ENCODE peak calls at places on chromosomes 3 and 15, in six cellular contexts. N is tibial artery, E is lower lobe of right lung, Q is OCI-LY7, W is A549, Z is GM12878. P is an unnamed sample.

GRCh38 chr3:62226601-62227339 is 146.6 kb downstream of the FEZF2 start:
- DNase-seq in Q (no peak), N (no peak), W (no peak), Z (no peak), E (no peak), P (no peak)

GRCh38 chr15:69460481-69460880 is 7.9 kb downstream of the RPLP1 start:
- DNase-seq in Z (no peak), N (no peak), Q (no peak), E (no peak), W (no peak), P (no peak)

GRCh38 chr15:23118208-23118607 is 18.4 kb downstream of the GOLGA6L1 start:
- DNase-seq in Q (no peak), N (no peak), W (no peak), Z (no peak), E (no peak), P (no peak)

GRCh38 chr3:29889230-29889629 is 608.4 kb downstream of the RBMS3 start:
- DNase-seq in E (no peak), Z (no peak), Q (no peak), N (no peak), W (no peak), P (no peak)

GRCh38 chr3:7874116-7874515 is 627.5 kb upstream of the LMCD1 start:
- DNase-seq in Z (no peak), W (no peak), E (no peak), Q (no peak), N (no peak), P (no peak)

GRCh38 chr15:57019496-57020160 is 101.2 kb downstream of the TCF12 start:
- DNase-seq in E (no peak), Q (no peak), N (no peak), W (no peak), Z (no peak), P (no peak)

GRCh38 chr3:48013288-48013980 is 2.8 kb downstream of the MAP4 start:
- DNase-seq in Z (no peak), W (peak; percentile 18), Q (no peak), E (no peak), N (no peak), P (no peak)

GRCh38 chr3:52406791-52407510 is 38.0 kb downstream of the SEMA3G start:
- DNase-seq in N (peak; percentile 62), W (no peak), E (no peak), Z (no peak), Q (no peak), P (no peak)

GRCh38 chr3:58032186-58032585 is 24.0 kb downstream of the FLNB start:
- DNase-seq in Z (no peak), E (no peak), Q (no peak), N (no peak), W (no peak), P (no peak)

GRCh38 chr3:42042747-42043115 is 48.4 kb upstream of the TRAK1 start:
- DNase-seq in Z (no peak), N (no peak), E (no peak), W (no peak), Q (no peak), P (peak; percentile 26)

GRCh38 chr3:69079269-69080159 is 651 bp downstream of the UBA3 start:
- DNase-seq in W (no peak), Z (no peak), N (no peak), E (no peak), Q (peak; percentile 28), P (no peak)

GRCh38 chr3:158127250-158128219 is 17.6 kb downstream of the RSRC1 start:
- DNase-seq in Q (no peak), W (peak; percentile 53), Z (no peak), E (no peak), N (no peak), P (no peak)

GRCh38 chr3:190371152-190371551 is 16.8 kb upstream of the CLDN16 start:
- DNase-seq in E (no peak), N (no peak), Z (no peak), W (no peak), Q (no peak), P (no peak)

DNA sequence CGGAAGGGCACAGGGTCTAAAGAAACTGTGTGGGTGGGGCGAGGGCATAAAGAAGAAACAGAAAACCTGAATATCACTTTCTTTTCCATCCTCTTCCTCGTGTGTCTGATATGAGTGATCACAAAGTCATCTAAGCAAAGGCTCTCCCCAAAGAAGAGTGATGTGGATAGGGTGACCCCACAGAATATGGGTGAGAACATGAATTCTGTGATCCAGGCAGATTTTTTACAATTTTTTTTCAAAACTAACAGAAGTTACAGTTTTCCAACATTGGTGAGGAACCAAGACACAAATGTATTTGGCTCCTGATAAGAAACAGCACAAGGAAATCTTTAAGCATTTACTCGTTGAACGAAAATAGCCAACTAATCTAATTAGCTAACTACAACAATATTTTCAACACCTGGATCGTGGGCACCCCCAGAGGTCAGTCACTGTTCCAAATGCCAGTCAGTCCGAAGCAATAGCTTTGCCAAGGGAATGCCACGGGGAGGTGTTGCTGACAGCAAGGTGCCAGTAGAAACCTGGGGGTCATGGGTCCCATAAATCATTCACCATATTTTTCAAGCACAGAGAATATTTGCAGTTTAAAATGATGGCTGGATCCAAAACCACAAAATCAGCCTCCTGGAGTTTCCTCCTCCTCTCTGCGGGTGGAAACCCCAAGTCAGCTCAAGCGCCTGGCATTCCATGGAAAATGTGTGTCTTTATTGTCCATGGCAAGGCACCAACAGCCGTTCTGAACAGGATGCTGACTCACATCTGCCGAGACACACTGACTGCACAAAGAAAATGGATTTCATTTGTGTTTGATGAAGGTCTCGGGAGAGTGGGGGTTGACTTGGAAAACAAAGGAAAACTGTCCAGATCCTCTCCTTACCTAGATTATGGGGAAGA is 26.7 kb downstream of the ANXA2 start:
- DNase-seq in Q (no peak), E (no peak), W (peak; percentile 98), Z (no peak), N (peak; percentile 94), P (no peak)
- TF ChIP-seq CTCF in Q (no peak), E (no peak), W (peak; percentile 18), Z (no peak), N (no peak), P (no peak)

GRCh38 chr3:152395764-152396163 is 127.0 kb downstream of the MBNL1 start:
- DNase-seq in W (no peak), E (no peak), Q (no peak), Z (no peak), N (no peak), P (no peak)
- H3K4me1 ChIP-seq in W (peaks cover 58% of the 10 kb centered on the region), E (peaks cover 82% of the 10 kb centered on the region), Q (peaks cover 12% of the 10 kb centered on the region), Z (no peaks in the 10 kb centered on the region), N (peaks cover 100% of the 10 kb centered on the region), P (no peaks in the 10 kb centered on the region)

DNA sequence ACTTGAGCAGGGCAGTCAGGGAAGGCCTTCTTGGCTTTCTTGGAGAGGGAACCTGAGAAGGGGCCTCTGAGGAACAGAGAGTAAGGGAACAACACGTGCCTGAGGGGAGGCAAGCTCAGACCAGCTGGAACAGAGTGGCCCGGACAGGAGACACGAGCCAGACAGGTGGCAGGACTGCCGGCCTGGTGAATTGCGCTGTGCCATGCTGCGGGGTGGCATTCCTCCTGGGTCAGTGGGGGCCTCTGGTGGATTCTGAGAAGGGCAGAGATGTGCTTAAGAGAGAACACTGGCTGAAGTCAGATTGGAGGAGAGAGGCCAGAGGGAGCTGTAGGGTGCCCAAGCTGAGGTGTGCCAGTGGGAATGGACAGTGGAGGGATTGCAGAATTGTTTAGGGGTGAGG is 4.9 kb downstream of the CHAC1 start:
- DNase-seq in Z (no peak), N (no peak), W (no peak), Q (no peak), E (no peak), P (no peak)
- H3K27ac ChIP-seq in Z (no peak overlapping the region), N (peak overlapping the region; percentile 70), W (no peak overlapping the region), Q (no peak overlapping the region), E (no peak overlapping the region), P (peak overlapping the region; percentile 4)

DNA sequence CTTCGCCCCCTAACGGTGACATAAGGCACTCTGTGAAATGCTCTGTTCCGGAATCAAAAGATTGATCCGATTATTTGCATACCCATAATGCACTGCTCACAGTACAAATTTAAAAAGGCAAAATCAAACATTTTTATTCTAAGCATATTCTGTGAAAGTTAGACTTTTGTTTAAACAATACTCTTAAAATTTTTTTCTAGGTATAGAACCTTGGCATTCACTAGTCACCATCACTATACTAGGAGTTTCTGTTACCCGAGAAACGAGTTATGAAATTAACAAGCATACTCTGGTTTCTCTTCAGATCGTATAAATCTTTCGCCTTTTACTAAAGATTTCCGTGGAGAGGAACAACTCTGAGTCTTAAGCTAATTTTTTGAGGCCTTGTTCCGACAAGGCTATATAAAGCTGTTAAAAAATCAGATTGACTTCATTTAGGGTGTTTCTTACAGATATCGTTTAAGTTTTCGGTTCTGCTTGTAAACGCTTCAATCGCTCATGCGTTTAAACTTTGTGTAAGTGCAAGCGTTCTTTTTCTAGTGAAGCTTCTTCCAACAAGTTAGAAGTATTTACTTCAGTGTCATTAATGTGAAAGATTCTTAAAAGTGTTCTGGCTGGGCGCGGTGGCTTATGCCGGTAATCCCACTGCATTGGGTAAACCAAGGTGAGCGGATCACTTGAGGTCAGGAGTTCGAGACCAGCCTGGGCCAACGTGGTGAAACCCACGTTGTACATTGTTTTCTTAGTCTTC is at the start of gene RNU5B-1:
- DNase-seq in Z (peak; percentile 96), N (no peak), W (peak; percentile 98), Q (peak; percentile 96), E (peak; percentile 69), P (peak; percentile 44)
- TF ChIP-seq CTCF in Z (peak; percentile 89), N (peak; percentile 86), W (no peak), Q (peak; percentile 99), E (peak; percentile 86), P (peak; percentile 93)

GRCh38 chr15:39357478-39358268 is 223.2 kb upstream of the THBS1 start:
- DNase-seq in Q (no peak), E (no peak), W (no peak), N (no peak), Z (no peak), P (no peak)

GRCh38 chr15:39360417-39360816 is 220.5 kb upstream of the THBS1 start:
- DNase-seq in N (no peak), E (no peak), Z (no peak), Q (no peak), W (no peak), P (no peak)

GRCh38 chr15:39361497-39361896 is 219.4 kb upstream of the THBS1 start:
- DNase-seq in N (no peak), W (no peak), E (no peak), Q (no peak), Z (no peak), P (no peak)

GRCh38 chr15:39359736-39360135 is 221.1 kb upstream of the THBS1 start:
- DNase-seq in N (no peak), E (no peak), W (no peak), Z (no peak), Q (no peak), P (no peak)

DNA sequence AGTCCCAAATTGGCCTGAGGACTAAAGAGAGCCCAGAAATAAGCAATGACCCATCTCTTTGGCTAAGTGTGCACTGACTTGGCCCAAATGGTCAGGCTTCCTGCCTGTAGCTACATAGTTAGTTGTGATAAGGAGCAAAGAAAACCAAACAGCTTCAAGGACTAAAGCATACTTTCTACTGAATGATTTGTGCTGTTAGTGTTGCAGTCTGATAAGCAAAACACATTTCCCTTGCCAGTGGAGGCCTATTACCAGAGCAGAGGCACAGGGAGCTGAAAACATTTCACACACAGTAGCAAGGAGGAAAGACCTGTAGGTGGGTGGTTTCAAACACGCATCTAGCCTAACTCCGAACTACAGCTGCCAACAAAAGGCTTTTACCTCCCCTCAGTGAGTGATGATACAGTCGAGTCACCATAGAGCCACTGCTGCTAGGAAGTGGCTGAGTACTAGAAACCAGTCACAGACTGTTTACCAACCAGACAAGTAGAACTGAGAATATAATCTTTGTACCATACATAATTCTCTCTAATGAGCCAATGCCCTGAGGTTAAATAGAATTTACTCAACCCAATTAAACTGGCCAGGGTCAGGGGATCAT is 222.3 kb upstream of the THBS1 start:
- DNase-seq in Z (no peak), N (peak; percentile 80), E (no peak), Q (no peak), W (no peak), P (no peak)
- H3K4me1 ChIP-seq in Z (no peaks in the 10 kb centered on the region), N (peaks cover 65% of the 10 kb centered on the region), E (peaks cover 13% of the 10 kb centered on the region), Q (no peaks in the 10 kb centered on the region), W (peaks cover 23% of the 10 kb centered on the region), P (no peaks in the 10 kb centered on the region)

P was measured in Peyer's patch.